ENCODE peak calls at places on chromosomes 12 and 14, in five cellular contexts. M is NB4, D is fibroblast of mammary gland, Y is AG10803, K is ascending aorta. S is an unnamed sample.
A peak's percentile ranks its signal among the peaks of the same experiment; 100 is the strongest.

GRCh38 chr12:6193853-6194815 is 6.1 kb upstream of the CD9 start:
- DNase-seq in M (peak; percentile 47), D (no peak), Y (no peak), K (no peak), S (peak; percentile 54)

GRCh38 chr14:81298911-81299310 is 78.2 kb upstream of the GTF2A1 start:
- DNase-seq in M (no peak), D (no peak), Y (no peak), K (no peak), S (no peak)

GRCh38 chr14:105141026-105141425 is 27.6 kb downstream of the JAG2 start:
- DNase-seq in M (no peak), D (no peak), Y (no peak), K (peak; percentile 4), S (no peak)

GRCh38 chr14:73786632-73786941 is 65.0 kb upstream of the PTGR2 start:
- DNase-seq in M (peak; percentile 76), D (no peak), Y (no peak), K (no peak), S (no peak)

GRCh38 chr12:108335349-108336119 is 3.6 kb downstream of the CMKLR1 start:
- DNase-seq in M (no peak), D (no peak), Y (no peak), K (no peak), S (no peak)

GRCh38 chr12:20368653-20369163 is 371 bp downstream of the PDE3A start:
- DNase-seq in M (peak; percentile 72), D (peak; percentile 40), Y (peak; percentile 17), K (no peak), S (peak; percentile 67)

GRCh38 chr14:50667491-50668007 is 557 bp downstream of the SAV1 start:
- DNase-seq in M (no peak), D (no peak), Y (no peak), K (no peak), S (no peak)

GRCh38 chr12:51371295-51371953 is 19.8 kb downstream of the GALNT6 start:
- DNase-seq in M (peak; percentile 53), D (peak; percentile 97), Y (peak; percentile 93), K (peak; percentile 42), S (peak; percentile 98)

DNA sequence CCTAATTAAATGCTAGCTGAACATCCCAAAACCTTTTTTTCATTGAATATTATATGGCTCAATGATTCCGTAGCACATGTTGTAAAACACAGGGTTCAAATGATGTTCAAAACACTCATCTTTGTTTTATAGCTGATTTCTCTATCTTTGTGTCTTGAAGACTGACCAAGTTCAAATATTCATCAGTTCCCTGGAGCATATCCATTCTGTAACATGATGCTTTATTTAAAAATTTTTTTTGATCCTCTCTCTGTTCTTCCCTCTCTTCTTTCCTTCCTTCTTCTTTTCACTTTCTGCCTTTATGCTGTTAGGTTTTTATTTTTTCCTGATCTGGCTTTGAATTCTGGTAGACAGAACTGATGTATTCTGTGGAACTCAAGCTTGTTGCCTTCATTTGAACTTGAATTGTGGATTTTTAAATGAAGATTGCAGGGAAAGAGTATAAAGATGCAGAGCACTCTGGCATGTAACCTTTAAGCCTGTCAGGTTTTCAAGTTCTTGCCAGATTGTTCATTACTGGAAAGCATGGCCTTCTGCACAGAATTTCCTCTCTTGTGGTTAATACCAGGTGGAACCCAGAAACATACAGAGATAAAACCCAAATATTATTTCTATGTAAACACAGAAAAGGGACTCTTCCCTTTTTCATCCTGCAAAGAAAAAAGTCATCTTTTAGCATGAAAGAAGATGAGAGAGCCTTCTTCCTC is 39.5 kb downstream of the PROX2 start:
- DNase-seq in M (no peak), D (peak; percentile 50), Y (no peak), K (no peak), S (no peak)
- H3K4me3 ChIP-seq in M (no peak overlapping the region), D (no peak overlapping the region), Y (no peak overlapping the region), K (no peak overlapping the region), S (no peak overlapping the region)

DNA sequence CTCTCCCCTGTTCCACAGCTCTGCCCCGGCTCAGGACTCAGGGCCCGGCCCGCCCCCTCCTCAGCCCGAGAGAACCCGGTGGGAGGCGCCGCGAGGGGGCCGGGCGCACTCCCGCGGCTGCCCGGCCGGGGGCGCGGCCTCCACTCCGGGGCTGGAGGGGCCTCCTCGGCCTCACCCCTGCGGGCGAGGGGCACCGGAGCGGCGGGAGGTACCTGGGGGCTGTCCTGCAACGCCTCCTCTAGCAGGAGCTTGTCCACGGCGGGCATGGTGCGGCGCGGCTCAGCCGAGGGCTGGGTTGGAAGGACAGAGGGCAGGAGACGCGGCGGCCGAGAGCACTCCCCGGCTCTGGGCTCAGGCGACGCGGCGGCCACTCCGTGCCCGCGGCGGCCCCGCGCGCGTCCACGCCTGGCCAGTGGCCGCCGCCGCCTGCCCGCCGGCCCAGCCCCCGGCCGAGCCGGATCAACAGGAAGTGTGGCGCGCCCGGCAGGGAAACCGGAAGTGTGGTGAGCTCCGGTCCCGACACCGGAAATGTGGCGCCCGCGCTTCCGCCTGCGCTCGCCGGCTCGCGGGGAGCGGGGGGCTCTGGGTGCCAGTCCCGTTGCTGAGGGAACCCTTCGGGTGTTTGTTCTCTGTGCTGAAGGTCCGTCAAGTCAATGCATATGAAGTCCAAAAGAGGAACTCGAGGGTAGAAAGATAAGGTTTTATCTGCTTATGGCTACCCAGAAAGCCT is at the start of gene APPL2:
- DNase-seq in M (peak; percentile 96), D (peak; percentile 81), Y (peak; percentile 90), K (peak; percentile 51), S (peak; percentile 96)
- TF ChIP-seq CTCF in M (peak; percentile 23), D (no peak), Y (no peak), K (peak; percentile 44), S (peak; percentile 3)

GRCh38 chr14:103542545-103543088 is 13.6 kb downstream of the TRMT61A start:
- DNase-seq in M (no peak), D (no peak), Y (no peak), K (no peak), S (peak; percentile 75)
- H3K4me3 ChIP-seq in M (no peak overlapping the region), D (no peak overlapping the region), Y (no peak overlapping the region), K (no peak overlapping the region), S (no peak overlapping the region)

GRCh38 chr14:61479746-61480502 is 158.5 kb downstream of the PRKCH start:
- DNase-seq in M (peak; percentile 22), D (peak; percentile 72), Y (peak; percentile 47), K (no peak), S (peak; percentile 55)

GRCh38 chr14:61478971-61479473 is 157.6 kb downstream of the PRKCH start:
- DNase-seq in M (no peak), D (no peak), Y (no peak), K (no peak), S (no peak)

GRCh38 chr14:61476105-61476736 is 154.8 kb downstream of the PRKCH start:
- DNase-seq in M (no peak), D (no peak), Y (no peak), K (no peak), S (no peak)

GRCh38 chr14:61476737-61477410 is 155.5 kb downstream of the PRKCH start:
- DNase-seq in M (peak; percentile 93), D (peak; percentile 95), Y (peak; percentile 93), K (no peak), S (peak; percentile 93)

DNA sequence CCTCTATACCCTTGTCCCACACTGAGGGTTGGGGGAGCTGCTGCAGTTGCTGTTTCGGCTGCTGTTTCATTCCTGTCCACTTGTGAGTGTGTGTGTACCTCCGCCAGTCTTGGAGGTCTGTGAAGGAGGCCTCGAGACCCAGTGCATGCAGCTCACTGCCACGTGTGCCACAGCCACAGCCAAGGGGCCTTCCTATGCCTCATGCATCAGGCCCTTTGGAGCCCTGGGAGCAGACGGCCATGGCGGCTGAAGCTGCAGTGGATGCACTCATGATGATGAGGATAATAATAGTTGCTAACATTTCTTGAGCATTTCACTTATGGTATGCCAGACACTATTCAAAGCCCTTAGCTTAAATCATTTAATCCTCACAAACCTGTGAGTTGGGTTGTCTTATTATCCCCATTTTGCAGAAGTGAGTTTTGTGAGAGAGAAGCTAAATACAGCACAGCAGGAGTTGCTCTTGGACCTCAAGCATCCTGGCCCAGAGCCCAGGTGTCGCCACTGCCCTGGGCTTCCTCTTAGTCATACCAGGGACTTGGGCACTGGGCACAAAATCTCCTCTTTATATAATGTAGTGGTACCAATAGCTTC is 156.6 kb downstream of the PRKCH start:
- DNase-seq in M (peak; percentile 28), D (peak; percentile 55), Y (peak; percentile 52), K (peak; percentile 81), S (peak; percentile 73)
- TF ChIP-seq CTCF in M (no peak), D (no peak), Y (no peak), K (no peak), S (no peak)

GRCh38 chr14:83294941-83295340 is 1761.3 kb upstream of the SEL1L start:
- DNase-seq in M (no peak), D (no peak), Y (peak; percentile 61), K (no peak), S (no peak)

GRCh38 chr14:83291716-83292115 is 1758.1 kb upstream of the SEL1L start:
- DNase-seq in M (no peak), D (peak; percentile 3), Y (no peak), K (no peak), S (no peak)

GRCh38 chr14:83300454-83301064 is 1766.9 kb upstream of the SEL1L start:
- DNase-seq in M (peak; percentile 48), D (peak; percentile 38), Y (peak; percentile 23), K (no peak), S (no peak)

DNA sequence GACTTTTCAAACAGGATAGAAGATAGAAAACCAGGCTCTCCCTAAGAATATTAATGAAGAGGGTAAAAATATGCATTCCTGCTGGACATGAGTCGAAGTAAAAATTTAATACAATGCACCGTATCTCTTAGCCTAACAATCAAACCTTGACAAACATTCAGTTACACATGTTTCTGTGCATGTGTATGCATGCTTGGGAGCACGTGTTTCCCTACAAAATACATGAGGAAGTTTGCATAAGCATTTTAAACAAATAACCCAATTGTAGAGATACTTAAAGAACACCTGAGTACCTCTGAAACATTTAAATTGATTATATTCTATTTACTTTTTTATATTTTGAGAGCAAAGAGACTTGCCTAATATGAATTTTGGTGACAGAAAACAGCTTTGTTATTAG is 1763.7 kb upstream of the SEL1L start:
- DNase-seq in M (no peak), D (no peak), Y (no peak), K (no peak), S (no peak)
- H3K4me3 ChIP-seq in M (no peak overlapping the region), D (no peak overlapping the region), Y (no peak overlapping the region), K (no peak overlapping the region), S (no peak overlapping the region)

GRCh38 chr12:56041579-56042429 is at the start of gene RPS26:
- DNase-seq in M (peak; percentile 100), D (peak; percentile 100), Y (peak; percentile 99), K (peak; percentile 92), S (peak; percentile 100)
- TF ChIP-seq CTCF in M (peak; percentile 54), D (peak; percentile 37), Y (peak; percentile 35), K (peak; percentile 64), S (peak; percentile 25)

GRCh38 chr12:25960176-25960575 is 1.7 kb downstream of the RASSF8 start:
- DNase-seq in M (peak; percentile 82), D (peak; percentile 44), Y (peak; percentile 52), K (no peak), S (peak; percentile 26)
- H3K4me3 ChIP-seq in M (no peak overlapping the region), D (peak overlapping the region; percentile 79), Y (peak overlapping the region; percentile 76), K (peak overlapping the region; percentile 79), S (peak overlapping the region; percentile 71)

GRCh38 chr14:85409496-85410210 is 120.3 kb upstream of the FLRT2 start:
- DNase-seq in M (no peak), D (no peak), Y (no peak), K (no peak), S (no peak)
- TF ChIP-seq CTCF in M (no peak), D (no peak), Y (no peak), K (no peak), S (no peak)